ENCODE peak calls at places on chromosomes 2 and 18, in five cellular contexts. H is psoas muscle, K is ovary, G is neural progenitor cell, T is HepG2. F is an unnamed sample. For H3K4me1, the result is how much of the 10 kb centered on the place peaks cover.

GRCh38 chr2:239668042-239668441 is 267.2 kb upstream of the HDAC4 start:
- DNase-seq in K (no peak), H (no peak), T (no peak), G (no peak), F (no peak)

GRCh38 chr18:41761329-41762028 is 193.6 kb upstream of the PIK3C3 start:
- DNase-seq in T (no peak), H (no peak), K (no peak), G (no peak), F (peak)

GRCh38 chr18:70181015-70181414 is 24.5 kb downstream of the RTTN start:
- DNase-seq in H (no peak), G (no peak), K (no peak), T (peak), F (no peak)

GRCh38 chr2:186687774-186688173 is 6.1 kb upstream of the FAM171B start:
- DNase-seq in H (no peak), G (no peak), T (no peak), K (no peak), F (no peak)

GRCh38 chr18:70503060-70503459 is 214.2 kb downstream of the SOCS6 start:
- DNase-seq in T (no peak), G (no peak), H (no peak), K (no peak), F (no peak)

GRCh38 chr2:134773372-134774073 is 54.7 kb upstream of the TMEM163 start:
- DNase-seq in H (no peak), G (no peak), T (no peak), K (no peak), F (peak)

GRCh38 chr18:60929966-60930365 is 403.3 kb upstream of the CDH20 start:
- DNase-seq in T (no peak), K (no peak), G (no peak), H (no peak), F (no peak)

GRCh38 chr18:34977787-34978532 is 63.3 kb upstream of the MAPRE2 start:
- DNase-seq in H (peak), G (peak), K (peak), T (no peak), F (peak)

GRCh38 chr2:99624682-99625081 is 134.9 kb upstream of the REV1 start:
- DNase-seq in H (no peak), K (no peak), T (no peak), G (no peak), F (no peak)

GRCh38 chr2:123993728-123994323 is 31.3 kb upstream of the CNTNAP5 start:
- DNase-seq in H (no peak), T (peak), K (no peak), G (peak), F (peak)

GRCh38 chr2:33395660-33396249 is 80.7 kb upstream of the RASGRP3 start:
- DNase-seq in K (peak), G (peak), T (peak), H (peak), F (peak)

GRCh38 chr2:127146820-127147502 is 40.0 kb upstream of the BIN1 start:
- DNase-seq in G (peak), H (peak), K (no peak), T (no peak), F (no peak)

GRCh38 chr2:12615509-12615908 is 101.2 kb upstream of the TRIB2 start:
- DNase-seq in K (no peak), G (no peak), T (no peak), H (no peak), F (no peak)

GRCh38 chr2:85828725-85829124 is 60.1 kb downstream of the ST3GAL5 start:
- DNase-seq in K (no peak), H (no peak), T (no peak), G (no peak), F (no peak)

GRCh38 chr18:13386891-13387801 is 168.6 kb downstream of the LDLRAD4 start:
- DNase-seq in K (no peak), G (no peak), H (no peak), T (no peak), F (no peak)

GRCh38 chr2:207766697-207767460 is 2.8 kb downstream of the FZD5 start:
- DNase-seq in K (no peak), H (no peak), G (peak), T (peak), F (no peak)

GRCh38 chr18:24924066-24924716 is 427.8 kb downstream of the ZNF521 start:
- DNase-seq in K (no peak), G (peak), T (no peak), H (no peak), F (no peak)

GRCh38 chr2:63023444-63023843 is 27.2 kb upstream of the OTX1 start:
- DNase-seq in T (peak), G (peak), H (no peak), K (no peak), F (no peak)

GRCh38 chr18:69617888-69618287 is 217.2 kb downstream of the DOK6 start:
- DNase-seq in T (no peak), H (no peak), K (no peak), G (no peak), F (no peak)

GRCh38 chr2:102251042-102251848 is 60.1 kb upstream of the IL1RL1 start:
- DNase-seq in K (peak), G (peak), H (peak), T (peak), F (peak)

GRCh38 chr2:240319855-240320560 is 115.5 kb upstream of the GPC1 start:
- DNase-seq in T (no peak), H (no peak), K (no peak), G (peak), F (peak)

GRCh38 chr2:102662861-102663260 is 43.5 kb downstream of the SLC9A2 start:
- DNase-seq in G (no peak), K (no peak), H (no peak), T (no peak), F (no peak)

GRCh38 chr2:140786585-140786984 is 1344.2 kb downstream of the LRP1B start:
- DNase-seq in K (no peak), H (no peak), T (no peak), G (no peak), F (no peak)

GRCh38 chr2:160419776-160420521 is 73.7 kb downstream of the RBMS1 start:
- DNase-seq in G (no peak), T (no peak), H (no peak), K (no peak), F (no peak)

GRCh38 chr2:197982565-197982964 is 178.2 kb downstream of the PLCL1 start:
- DNase-seq in H (no peak), G (no peak), K (no peak), T (no peak), F (no peak)

GRCh38 chr18:79781331-79781941 is 16.3 kb upstream of the KCNG2 start:
- DNase-seq in H (no peak), T (peak), G (no peak), K (no peak), F (no peak)

GRCh38 chr2:204380141-204380881 is 165.0 kb upstream of the PARD3B start:
- DNase-seq in G (no peak), K (no peak), T (no peak), H (no peak), F (no peak)

GRCh38 chr2:238863749-238864206 is 15.9 kb downstream of the TWIST2 start:
- DNase-seq in G (no peak), T (no peak), K (peak), H (no peak), F (no peak)

GRCh38 chr2:151791545-151791944 is 36.7 kb downstream of the ARL5A start:
- DNase-seq in T (no peak), K (no peak), G (no peak), H (no peak), F (no peak)

GRCh38 chr2:119197125-119197403 is 26.6 kb upstream of the STEAP3 start:
- DNase-seq in H (no peak), G (no peak), K (no peak), T (peak), F (no peak)

GRCh38 chr2:51624995-51625394 is 593.1 kb upstream of the NRXN1 start:
- DNase-seq in H (no peak), G (no peak), K (no peak), T (no peak), F (no peak)

GRCh38 chr18:22667616-22668422 is 250.1 kb upstream of the CTAGE1 start:
- DNase-seq in G (no peak), K (no peak), T (no peak), H (no peak), F (no peak)

GRCh38 chr18:4640349-4641012 is 185.4 kb upstream of the DLGAP1 start:
- DNase-seq in K (no peak), T (no peak), H (no peak), G (peak), F (no peak)
- H3K4me3 ChIP-seq in K (no peak), T (no peak), H (no peak), G (no peak), F (no peak)

GRCh38 chr2:30177440-30177839 is 30.6 kb downstream of the YPEL5 start:
- DNase-seq in K (no peak), H (no peak), G (no peak), T (no peak), F (no peak)
- H3K27ac ChIP-seq in K (no peak), H (no peak), G (no peak), T (no peak), F (peak)

DNA sequence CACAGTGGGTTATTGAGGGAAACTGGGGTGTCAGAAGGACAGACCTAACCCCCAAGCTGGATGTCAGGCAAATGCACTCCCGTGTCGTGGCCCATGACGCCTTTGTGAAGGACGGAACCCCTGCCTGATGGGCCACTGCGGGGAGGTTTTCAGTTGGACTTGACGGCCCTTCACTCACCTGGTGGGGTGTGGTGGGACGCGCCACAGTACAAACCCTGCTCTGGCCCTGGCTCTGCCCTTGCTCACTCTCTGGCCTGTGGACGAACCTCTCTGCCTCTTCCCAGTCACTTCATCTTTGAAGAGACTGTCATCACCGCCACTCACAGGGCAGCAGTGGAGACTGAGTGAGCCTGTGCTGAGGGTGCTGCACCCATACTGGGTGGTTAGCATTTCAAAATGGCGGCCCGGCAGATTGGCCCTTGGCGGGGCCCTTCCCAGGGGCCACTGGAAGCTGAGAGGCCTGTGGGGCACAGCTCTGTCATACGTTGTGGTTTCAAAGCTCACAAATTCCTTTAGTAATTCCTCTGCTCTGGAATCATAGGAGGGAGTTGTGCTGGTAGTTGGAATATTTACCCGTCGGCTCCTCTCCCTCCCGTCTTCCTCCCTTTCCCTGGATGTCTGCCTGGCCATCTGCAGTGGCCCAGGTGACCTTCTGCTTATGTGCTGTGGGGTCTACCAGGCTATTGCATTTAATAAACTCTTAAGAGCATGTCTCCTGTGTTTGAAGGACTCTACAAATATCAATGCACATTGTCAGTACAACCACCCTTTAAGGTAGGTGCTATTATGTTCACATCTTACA is 200.6 kb downstream of the CTIF start:
- DNase-seq in H (no peak), G (no peak), K (no peak), T (no peak), F (no peak)
- H3K4me1 ChIP-seq in H (under half), G (under half), K (under half), T (under half), F (under half)

DNA sequence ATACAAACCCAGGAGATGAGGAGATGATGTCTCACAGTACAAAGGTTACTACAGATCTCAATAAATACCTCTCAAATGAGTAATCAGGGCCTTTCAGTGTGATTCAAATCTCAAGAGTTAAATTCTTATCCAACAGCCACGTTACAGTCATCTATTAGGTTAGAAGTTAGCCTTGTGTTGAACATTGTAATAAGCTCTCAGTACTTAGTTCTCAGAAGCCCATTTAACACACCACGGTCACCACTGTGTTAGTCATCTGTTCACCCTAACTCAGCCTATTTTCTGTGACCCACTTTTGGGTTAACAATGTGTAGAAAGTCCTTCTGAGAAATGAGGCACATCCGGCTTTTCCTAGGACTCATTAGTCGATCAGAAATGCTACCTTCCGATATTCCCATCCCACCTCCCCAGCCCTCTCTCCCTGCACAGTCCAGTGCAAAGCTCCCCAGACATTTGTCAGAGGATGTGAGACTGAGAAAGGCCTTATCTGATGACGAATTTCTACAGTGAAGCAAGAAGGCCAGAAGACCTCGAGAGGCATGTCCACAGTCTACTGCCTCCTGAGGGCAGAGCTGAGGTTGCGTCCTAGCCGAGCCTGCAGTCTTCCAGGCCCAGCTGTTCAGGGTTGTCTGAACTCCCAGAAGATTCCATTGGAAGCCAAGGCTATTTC is 92.5 kb downstream of the ACTR2 start:
- DNase-seq in K (no peak), G (no peak), H (peak), T (peak), F (peak)
- H3K4me3 ChIP-seq in K (no peak), G (no peak), H (no peak), T (no peak), F (no peak)